ENCODE peak calls at places on chromosomes 1 and 21, in six cellular contexts. Q is midbrain, I is foreskin fibroblast, X is nucleus accumbens, Y is sciatic nerve, U is mucosa of gallbladder. O is an unnamed sample.

GRCh38 chr1:212605441-212605976 is 3.1 kb upstream of the ATF3 start:
- DNase-seq in Q (no peak), I (peak), X (no peak), Y (no peak), U (no peak), O (peak)

GRCh38 chr1:237568955-237569354 is 321.8 kb downstream of the ZP4 start:
- DNase-seq in Q (no peak), I (no peak), X (no peak), Y (no peak), U (no peak), O (no peak)

GRCh38 chr1:242477944-242478343 is 46.6 kb downstream of the PLD5 start:
- DNase-seq in Q (no peak), I (peak), X (no peak), Y (no peak), U (no peak), O (no peak)

GRCh38 chr1:200143347-200143746 is 115.8 kb downstream of the NR5A2 start:
- DNase-seq in Q (no peak), I (no peak), X (no peak), Y (no peak), U (no peak), O (no peak)

GRCh38 chr1:247407978-247408560 is 7.9 kb upstream of the NLRP3 start:
- DNase-seq in Q (no peak), I (no peak), X (no peak), Y (no peak), U (no peak), O (no peak)

GRCh38 chr1:47915677-47916353 is 81.4 kb downstream of the TRABD2B start:
- DNase-seq in Q (no peak), I (no peak), X (no peak), Y (no peak), U (no peak), O (no peak)

GRCh38 chr1:8763888-8764287 is 53.6 kb downstream of the RERE start:
- DNase-seq in Q (no peak), I (no peak), X (no peak), Y (no peak), U (no peak), O (no peak)

GRCh38 chr1:184150776-184151531 is 99.4 kb downstream of the TSEN15 start:
- DNase-seq in Q (peak), I (peak), X (peak), Y (no peak), U (no peak), O (peak)

GRCh38 chr1:230057681-230058565 is 9.1 kb upstream of the GALNT2 start:
- DNase-seq in Q (no peak), I (no peak), X (no peak), Y (no peak), U (peak), O (no peak)

GRCh38 chr1:109812691-109813393 is 49.1 kb upstream of the EPS8L3 start:
- DNase-seq in Q (peak), I (no peak), X (no peak), Y (no peak), U (no peak), O (no peak)

GRCh38 chr1:80825067-80825466 is 975.7 kb upstream of the ADGRL2 start:
- DNase-seq in Q (no peak), I (peak), X (no peak), Y (no peak), U (no peak), O (no peak)

GRCh38 chr1:1014896-1015681 is 1.8 kb downstream of the ISG15 start:
- DNase-seq in Q (no peak), I (peak), X (no peak), Y (no peak), U (no peak), O (no peak)

GRCh38 chr1:53804181-53804580 is 33.9 kb downstream of the NDC1 start:
- DNase-seq in Q (no peak), I (no peak), X (no peak), Y (no peak), U (no peak), O (no peak)

GRCh38 chr1:115492880-115493279 is 148.9 kb upstream of the VANGL1 start:
- DNase-seq in Q (no peak), I (peak), X (no peak), Y (no peak), U (no peak), O (peak)

GRCh38 chr21:41674433-41674832 is 92.4 kb downstream of the RIPK4 start:
- DNase-seq in Q (no peak), I (no peak), X (no peak), Y (no peak), U (no peak), O (no peak)

GRCh38 chr1:42817976-42818375 is 779 bp upstream of the SVBP start:
- DNase-seq in Q (no peak), I (no peak), X (no peak), Y (no peak), U (no peak), O (no peak)

GRCh38 chr21:46509760-46510159 is 51.1 kb downstream of the DIP2A start:
- DNase-seq in Q (no peak), I (no peak), X (no peak), Y (no peak), U (peak), O (no peak)

O was measured in GM23248.